ENCODE peak calls at places on chromosomes 1 and 21, in eight cellular contexts. R is dorsolateral prefrontal cortex, I is AG04449, K is pancreas, G is ovary, N is body of pancreas, F is small intestine, Q is SK-N-SH. W is an unnamed sample.

GRCh38 chr1:115613767-115614166 is 28.0 kb upstream of the VANGL1 start:
- DNase-seq in R (no peak), I (no peak), K (no peak), G (no peak), N (no peak), F (no peak), Q (no peak), W (no peak)

GRCh38 chr21:39660596-39660995 is 47.9 kb downstream of the B3GALT5 start:
- DNase-seq in R (no peak), I (peak; percentile 50), K (peak; percentile 67), G (peak; percentile 31), N (peak; percentile 71), F (peak; percentile 51), Q (no peak), W (peak; percentile 58)

GRCh38 chr1:172135923-172136610 is 284.4 kb upstream of the C1orf105 start:
- DNase-seq in R (no peak), I (no peak), K (no peak), G (no peak), N (no peak), F (no peak), Q (no peak), W (no peak)

GRCh38 chr1:172040466-172040865 is 199.2 kb downstream of the DNM3 start:
- DNase-seq in R (no peak), I (peak; percentile 14), K (no peak), G (no peak), N (no peak), F (no peak), Q (no peak), W (no peak)

GRCh38 chr21:41632748-41633475 is 125.0 kb upstream of the TMPRSS2 start:
- DNase-seq in R (no peak), I (no peak), K (peak; percentile 42), G (no peak), N (peak; percentile 22), F (no peak), Q (no peak), W (no peak)

GRCh38 chr1:207691814-207692213 is 46.9 kb downstream of the CR1L start:
- DNase-seq in R (no peak), I (no peak), K (no peak), G (no peak), N (no peak), F (no peak), Q (no peak), W (no peak)

GRCh38 chr1:170853867-170854266 is 81.5 kb upstream of the MROH9 start:
- DNase-seq in R (no peak), I (no peak), K (no peak), G (no peak), N (no peak), F (no peak), Q (no peak), W (no peak)

GRCh38 chr1:47351305-47351704 is 17.7 kb downstream of the CMPK1 start:
- DNase-seq in R (no peak), I (no peak), K (no peak), G (no peak), N (no peak), F (peak; percentile 12), Q (no peak), W (no peak)

GRCh38 chr1:164561007-164561406 is 2.0 kb downstream of the PBX1 start:
- DNase-seq in R (no peak), I (no peak), K (no peak), G (no peak), N (no peak), F (peak; percentile 12), Q (no peak), W (no peak)

GRCh38 chr1:2496087-2496622 is 20.1 kb downstream of the PLCH2 start:
- DNase-seq in R (no peak), I (no peak), K (no peak), G (no peak), N (no peak), F (peak; percentile 17), Q (no peak), W (no peak)

GRCh38 chr1:91582431-91582921 is 81.8 kb downstream of the CDC7 start:
- DNase-seq in R (no peak), I (peak; percentile 95), K (no peak), G (peak; percentile 38), N (no peak), F (peak; percentile 3), Q (no peak), W (no peak)

GRCh38 chr1:118075116-118075515 is 109.9 kb downstream of the SPAG17 start:
- DNase-seq in R (no peak), I (no peak), K (no peak), G (no peak), N (no peak), F (peak; percentile 23), Q (no peak), W (no peak)

GRCh38 chr1:110816945-110817344 is 56.0 kb upstream of the CD53 start:
- DNase-seq in R (no peak), I (no peak), K (no peak), G (no peak), N (no peak), F (no peak), Q (no peak), W (no peak)

GRCh38 chr1:113401067-113401466 is 10.8 kb downstream of the MAGI3 start:
- DNase-seq in R (no peak), I (no peak), K (no peak), G (no peak), N (no peak), F (no peak), Q (no peak), W (no peak)

GRCh38 chr1:24374891-24375786 is 38.4 kb downstream of the STPG1 start:
- DNase-seq in R (no peak), I (no peak), K (no peak), G (no peak), N (no peak), F (no peak), Q (no peak), W (no peak)
- H3K4me3 ChIP-seq in R (no peak overlapping the region), I (no peak overlapping the region), K (no peak overlapping the region), G (no peak overlapping the region), N (no peak overlapping the region), F (no peak overlapping the region), Q (no peak overlapping the region), W (no peak overlapping the region)

GRCh38 chr1:204251926-204252689 is 38.3 kb upstream of the GOLT1A start:
- DNase-seq in R (no peak), I (no peak), K (no peak), G (no peak), N (no peak), F (no peak), Q (no peak), W (no peak)

GRCh38 chr1:204249736-204250427 is 36.1 kb upstream of the GOLT1A start:
- DNase-seq in R (no peak), I (no peak), K (no peak), G (no peak), N (no peak), F (no peak), Q (no peak), W (no peak)

GRCh38 chr1:204251286-204251685 is 37.5 kb upstream of the GOLT1A start:
- DNase-seq in R (no peak), I (no peak), K (no peak), G (no peak), N (no peak), F (no peak), Q (no peak), W (no peak)

GRCh38 chr1:204248954-204249353 is 35.2 kb upstream of the GOLT1A start:
- DNase-seq in R (peak; percentile 41), I (no peak), K (no peak), G (no peak), N (no peak), F (no peak), Q (no peak), W (no peak)

DNA sequence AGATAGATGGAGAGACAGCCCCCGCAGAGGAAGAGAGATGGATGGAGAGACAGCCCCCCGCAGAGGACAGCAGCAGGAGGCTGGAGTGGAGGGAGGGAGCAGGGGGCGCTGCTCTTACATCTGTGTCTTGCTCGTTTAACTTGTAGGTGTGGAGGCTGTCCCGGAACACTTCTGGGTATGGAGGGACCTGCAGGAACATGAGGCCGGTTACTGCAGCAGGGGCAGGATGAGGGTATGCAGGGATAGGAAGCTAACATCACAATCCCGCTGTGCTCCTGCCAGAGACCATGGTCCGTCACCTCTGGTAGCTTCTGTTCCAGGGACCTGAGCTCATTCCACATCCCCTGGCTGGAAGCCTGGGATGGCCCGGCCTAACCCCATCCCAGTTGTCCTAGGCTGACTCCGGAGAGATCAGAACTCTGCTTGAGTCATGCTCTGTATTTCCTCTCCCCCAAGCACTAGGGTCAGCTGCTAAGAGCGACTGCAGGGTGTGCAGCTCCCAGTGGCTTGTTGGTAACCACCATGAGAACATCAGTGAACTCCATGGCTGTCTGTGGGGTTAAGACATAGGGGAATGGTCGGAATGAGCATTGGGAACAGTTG is 36.7 kb upstream of the GOLT1A start:
- DNase-seq in R (no peak), I (no peak), K (no peak), G (no peak), N (peak; percentile 42), F (no peak), Q (no peak), W (no peak)
- H3K4me3 ChIP-seq in R (no peak overlapping the region), I (no peak overlapping the region), K (no peak overlapping the region), G (no peak overlapping the region), N (no peak overlapping the region), F (no peak overlapping the region), Q (no peak overlapping the region), W (no peak overlapping the region)

GRCh38 chr1:201284636-201285035 is 1.3 kb downstream of the PKP1 start:
- DNase-seq in R (no peak), I (no peak), K (no peak), G (no peak), N (no peak), F (no peak), Q (no peak), W (no peak)

GRCh38 chr1:201281573-201281972 is 1.7 kb upstream of the PKP1 start:
- DNase-seq in R (no peak), I (no peak), K (no peak), G (no peak), N (no peak), F (no peak), Q (peak; percentile 60), W (no peak)

GRCh38 chr1:201282216-201282615 is 1.1 kb upstream of the PKP1 start:
- DNase-seq in R (no peak), I (no peak), K (no peak), G (no peak), N (no peak), F (no peak), Q (no peak), W (no peak)

GRCh38 chr1:201283836-201284553 is 689 bp downstream of the PKP1 start:
- DNase-seq in R (no peak), I (no peak), K (no peak), G (no peak), N (no peak), F (no peak), Q (no peak), W (no peak)

GRCh38 chr1:201282931-201283829 is at the start of gene PKP1:
- DNase-seq in R (peak; percentile 53), I (no peak), K (peak; percentile 17), G (no peak), N (peak; percentile 43), F (peak; percentile 53), Q (no peak), W (no peak)
- H3K4me3 ChIP-seq in R (no peak within 1 kb of the TSS), I (peak within 1 kb of the TSS; percentile 35), K (peak within 1 kb of the TSS; percentile 13), G (no peak within 1 kb of the TSS), N (no peak within 1 kb of the TSS), F (no peak within 1 kb of the TSS), Q (no peak within 1 kb of the TSS), W (peak within 1 kb of the TSS; percentile 55)

DNA sequence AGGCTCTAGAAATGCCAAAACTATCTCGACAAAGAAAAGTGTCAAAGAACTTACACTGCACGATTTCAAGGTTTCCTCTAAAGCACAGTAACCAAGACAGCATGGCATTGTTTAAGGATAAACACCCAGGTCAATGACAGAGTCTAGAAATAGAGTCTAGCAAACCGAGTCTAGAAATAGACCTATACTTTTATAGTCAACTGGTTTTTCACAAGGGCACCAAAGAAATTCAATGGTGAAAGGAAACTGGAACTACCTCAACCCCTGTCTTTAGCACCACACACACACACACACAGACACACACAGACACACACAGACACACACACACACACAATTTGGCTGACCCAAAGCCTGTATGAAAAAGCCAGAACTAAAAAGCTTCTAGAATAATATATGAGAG is 67.1 kb upstream of the PGBD5 start:
- DNase-seq in R (no peak), I (no peak), K (no peak), G (no peak), N (peak; percentile 10), F (no peak), Q (no peak), W (no peak)
- H3K4me3 ChIP-seq in R (no peak overlapping the region), I (no peak overlapping the region), K (no peak overlapping the region), G (no peak overlapping the region), N (no peak overlapping the region), F (no peak overlapping the region), Q (no peak overlapping the region), W (no peak overlapping the region)